ENCODE peak calls at places on chromosome 19, in ten cellular contexts. O, B, Y, A, V, H, S, R, P and W are unnamed samples.

GRCh38 chr19:13100031-13100588 is 2.5 kb downstream of the LYL1 start:
- DNase-seq in B (no peak), P (peak), A (no peak), V (no peak), O (no peak), S (no peak), R (peak), Y (peak), H (no peak), W (peak)

GRCh38 chr19:16446108-16447014 is 25.4 kb downstream of the EPS15L1 start:
- DNase-seq in H (no peak), S (no peak), P (no peak), A (no peak), V (no peak), B (no peak), O (no peak), R (no peak), Y (no peak), W (no peak)

GRCh38 chr19:17405250-17406038 is at the start of gene BST2:
- DNase-seq in B (peak), O (no peak), A (no peak), P (peak), R (peak), Y (peak), S (peak), V (peak), H (peak), W (peak)

GRCh38 chr19:35908977-35909683 is 1.0 kb upstream of the TYROBP start:
- DNase-seq in S (peak), R (no peak), Y (no peak), H (peak), P (peak), A (no peak), V (peak), O (no peak), B (peak), W (peak)

GRCh38 chr19:49889687-49890348 is 6.9 kb downstream of the IL4I1 start:
- DNase-seq in A (peak), Y (peak), S (peak), O (no peak), P (peak), B (peak), H (peak), V (peak), R (peak), W (no peak)

GRCh38 chr19:1252818-1253513 is 4.6 kb downstream of the MIDN start:
- DNase-seq in O (no peak), P (peak), R (peak), Y (peak), H (peak), A (peak), S (peak), B (peak), V (peak), W (peak)

GRCh38 chr19:18698321-18699167 is 15.1 kb downstream of the CRTC1 start:
- DNase-seq in V (no peak), P (no peak), Y (no peak), S (no peak), O (no peak), H (no peak), R (no peak), A (no peak), B (no peak), W (no peak)

GRCh38 chr19:19657397-19657783 is 6.1 kb downstream of the ATP13A1 start:
- DNase-seq in H (no peak), S (no peak), A (peak), O (no peak), B (no peak), Y (no peak), V (no peak), R (no peak), P (no peak), W (no peak)

GRCh38 chr19:37251308-37252229 is 33.6 kb downstream of the ZNF383 start:
- DNase-seq in H (peak), R (peak), S (no peak), V (peak), B (peak), P (no peak), Y (no peak), O (peak), A (peak), W (no peak)

GRCh38 chr19:54682306-54682705 is 19.5 kb downstream of the LILRB4 start:
- DNase-seq in S (no peak), H (no peak), B (no peak), P (no peak), Y (no peak), R (no peak), O (no peak), V (no peak), A (no peak), W (no peak)

GRCh38 chr19:45508931-45509691 is 1.8 kb downstream of the VASP start:
- DNase-seq in S (no peak), Y (no peak), P (peak), B (peak), A (peak), R (no peak), V (peak), H (peak), O (no peak), W (peak)

GRCh38 chr19:38679839-38680238 is 32.4 kb downstream of the ACTN4 start:
- DNase-seq in R (no peak), O (no peak), V (no peak), A (no peak), H (no peak), Y (no peak), B (no peak), S (no peak), P (peak), W (peak)

GRCh38 chr19:11203194-11204075 is 6.1 kb upstream of the KANK2 start:
- DNase-seq in A (peak), P (peak), V (peak), O (peak), S (peak), R (no peak), B (peak), Y (peak), H (peak), W (peak)

GRCh38 chr19:41934849-41935374 is 6.7 kb upstream of the ERFL start:
- DNase-seq in S (peak), H (peak), B (peak), O (no peak), R (peak), Y (peak), P (peak), A (peak), V (peak), W (peak)

GRCh38 chr19:52273301-52273700 is 3.9 kb downstream of the ZNF766 start:
- DNase-seq in P (no peak), O (no peak), S (no peak), V (no peak), H (no peak), Y (no peak), A (no peak), R (no peak), B (no peak), W (no peak)